ENCODE peak calls at places on chromosome 18, in seven cellular contexts. One of them, this sample, is unnamed. For H3K4me1, the result is how much of the 10 kb centered on the place peaks cover.

GRCh38 chr18:36819621-36820020 is 9.2 kb downstream of the TPGS2 start:
- DNase-seq in IMR-90: no peak
- DNase-seq in neuronal stem cell: no peak
- DNase-seq in H9: no peak
- DNase-seq in trophoblast cell: no peak
- DNase-seq in H1: no peak
- DNase-seq in mesenchymal stem cell: no peak
- DNase-seq in this sample: no peak

GRCh38 chr18:61333746-61334490 is 688 bp downstream of the CDH20 start:
- DNase-seq in IMR-90: no peak
- DNase-seq in neuronal stem cell: peak
- DNase-seq in H9: peak
- DNase-seq in trophoblast cell: no peak
- DNase-seq in H1: no peak
- DNase-seq in mesenchymal stem cell: peak
- DNase-seq in this sample: peak

GRCh38 chr18:46071894-46072867 is at the start of gene PSTPIP2:
- DNase-seq in IMR-90: peak
- DNase-seq in neuronal stem cell: peak
- DNase-seq in H9: peak
- DNase-seq in trophoblast cell: peak
- DNase-seq in H1: no peak
- DNase-seq in mesenchymal stem cell: peak
- DNase-seq in this sample: peak

GRCh38 chr18:9362869-9363268 is 28.3 kb downstream of the TWSG1 start:
- DNase-seq in IMR-90: no peak
- DNase-seq in neuronal stem cell: no peak
- DNase-seq in H9: no peak
- DNase-seq in trophoblast cell: peak
- DNase-seq in H1: no peak
- DNase-seq in mesenchymal stem cell: no peak
- DNase-seq in this sample: peak

GRCh38 chr18:49795612-49796552 is 17.5 kb downstream of the ACAA2 start:
- DNase-seq in IMR-90: peak
- DNase-seq in neuronal stem cell: no peak
- DNase-seq in H9: no peak
- DNase-seq in trophoblast cell: no peak
- DNase-seq in H1: no peak
- DNase-seq in mesenchymal stem cell: peak
- DNase-seq in this sample: no peak

GRCh38 chr18:75478996-75479870 is 51.7 kb upstream of the SMIM21 start:
- DNase-seq in IMR-90: peak
- DNase-seq in neuronal stem cell: peak
- DNase-seq in H9: no peak
- DNase-seq in trophoblast cell: no peak
- DNase-seq in H1: no peak
- DNase-seq in mesenchymal stem cell: peak
- DNase-seq in this sample: peak

GRCh38 chr18:37484893-37485834 is 80.4 kb downstream of the CELF4 start:
- DNase-seq in IMR-90: peak
- DNase-seq in neuronal stem cell: peak
- DNase-seq in H9: peak
- DNase-seq in trophoblast cell: peak
- DNase-seq in H1: peak
- DNase-seq in mesenchymal stem cell: peak
- DNase-seq in this sample: peak

GRCh38 chr18:38262666-38263065 is 697.1 kb upstream of the CELF4 start:
- DNase-seq in IMR-90: no peak
- DNase-seq in neuronal stem cell: no peak
- DNase-seq in H9: no peak
- DNase-seq in trophoblast cell: no peak
- DNase-seq in H1: no peak
- DNase-seq in mesenchymal stem cell: no peak
- DNase-seq in this sample: no peak

GRCh38 chr18:23307567-23308295 is 145.4 kb upstream of the RIOK3 start:
- DNase-seq in IMR-90: peak
- DNase-seq in neuronal stem cell: no peak
- DNase-seq in H9: no peak
- DNase-seq in trophoblast cell: peak
- DNase-seq in H1: no peak
- DNase-seq in mesenchymal stem cell: peak
- DNase-seq in this sample: no peak

GRCh38 chr18:3885209-3885792 is 435.3 kb downstream of the TGIF1 start:
- DNase-seq in IMR-90: no peak
- DNase-seq in neuronal stem cell: no peak
- DNase-seq in H9: no peak
- DNase-seq in trophoblast cell: no peak
- DNase-seq in H1: no peak
- DNase-seq in mesenchymal stem cell: no peak
- DNase-seq in this sample: peak

GRCh38 chr18:8704361-8705279 is 736 bp upstream of the MTCL1 start:
- DNase-seq in IMR-90: peak
- DNase-seq in neuronal stem cell: peak
- DNase-seq in H9: peak
- DNase-seq in trophoblast cell: peak
- DNase-seq in H1: no peak
- DNase-seq in mesenchymal stem cell: peak
- DNase-seq in this sample: peak

GRCh38 chr18:61470111-61470673 is 137.0 kb downstream of the CDH20 start:
- DNase-seq in IMR-90: no peak
- DNase-seq in neuronal stem cell: peak
- DNase-seq in H9: no peak
- DNase-seq in trophoblast cell: no peak
- DNase-seq in H1: no peak
- DNase-seq in mesenchymal stem cell: no peak
- DNase-seq in this sample: no peak

GRCh38 chr18:30177056-30177455 is 865.5 kb downstream of the DSC3 start:
- DNase-seq in IMR-90: no peak
- DNase-seq in neuronal stem cell: no peak
- DNase-seq in H9: no peak
- DNase-seq in trophoblast cell: peak
- DNase-seq in H1: no peak
- DNase-seq in mesenchymal stem cell: peak
- DNase-seq in this sample: peak

GRCh38 chr18:30512872-30513271 is 529.7 kb downstream of the DSC3 start:
- DNase-seq in IMR-90: no peak
- DNase-seq in neuronal stem cell: no peak
- DNase-seq in H9: no peak
- DNase-seq in trophoblast cell: no peak
- DNase-seq in H1: no peak
- DNase-seq in mesenchymal stem cell: no peak
- DNase-seq in this sample: no peak

GRCh38 chr18:73707035-73707434 is 440.6 kb downstream of the FBXO15 start:
- DNase-seq in IMR-90: peak
- DNase-seq in neuronal stem cell: no peak
- DNase-seq in H9: no peak
- DNase-seq in trophoblast cell: no peak
- DNase-seq in H1: no peak
- DNase-seq in mesenchymal stem cell: peak
- DNase-seq in this sample: no peak

GRCh38 chr18:6561029-6561861 is 146.5 kb upstream of the L3MBTL4 start:
- DNase-seq in IMR-90: peak
- DNase-seq in neuronal stem cell: no peak
- DNase-seq in H9: no peak
- DNase-seq in trophoblast cell: peak
- DNase-seq in H1: no peak
- DNase-seq in mesenchymal stem cell: peak
- DNase-seq in this sample: peak

GRCh38 chr18:8097942-8098341 is 511.3 kb upstream of the RAB12 start:
- DNase-seq in IMR-90: no peak
- DNase-seq in neuronal stem cell: no peak
- DNase-seq in H9: no peak
- DNase-seq in trophoblast cell: no peak
- DNase-seq in H1: no peak
- DNase-seq in mesenchymal stem cell: no peak
- DNase-seq in this sample: no peak

GRCh38 chr18:37332764-37333420 is 232.7 kb downstream of the CELF4 start:
- DNase-seq in IMR-90: no peak
- DNase-seq in neuronal stem cell: no peak
- DNase-seq in H9: no peak
- DNase-seq in trophoblast cell: no peak
- DNase-seq in H1: no peak
- DNase-seq in mesenchymal stem cell: no peak
- DNase-seq in this sample: no peak

GRCh38 chr18:48455555-48456478 is 46.6 kb upstream of the ZBTB7C start:
- DNase-seq in IMR-90: peak
- DNase-seq in neuronal stem cell: no peak
- DNase-seq in H9: no peak
- DNase-seq in trophoblast cell: no peak
- DNase-seq in H1: no peak
- DNase-seq in mesenchymal stem cell: peak
- DNase-seq in this sample: no peak

GRCh38 chr18:77980275-77980674 is 730.6 kb downstream of the GALR1 start:
- DNase-seq in IMR-90: no peak
- DNase-seq in neuronal stem cell: no peak
- DNase-seq in H9: no peak
- DNase-seq in trophoblast cell: no peak
- DNase-seq in H1: no peak
- DNase-seq in mesenchymal stem cell: no peak
- DNase-seq in this sample: no peak
- H2BK5ac ChIP-seq in IMR-90: no peak
- H2BK5ac ChIP-seq in neuronal stem cell: no peak
- H2BK5ac ChIP-seq in H9: no peak
- H2BK5ac ChIP-seq in trophoblast cell: no peak
- H2BK5ac ChIP-seq in H1: no peak
- H2BK5ac ChIP-seq in mesenchymal stem cell: no peak
- H2BK5ac ChIP-seq in this sample: no peak

DNA sequence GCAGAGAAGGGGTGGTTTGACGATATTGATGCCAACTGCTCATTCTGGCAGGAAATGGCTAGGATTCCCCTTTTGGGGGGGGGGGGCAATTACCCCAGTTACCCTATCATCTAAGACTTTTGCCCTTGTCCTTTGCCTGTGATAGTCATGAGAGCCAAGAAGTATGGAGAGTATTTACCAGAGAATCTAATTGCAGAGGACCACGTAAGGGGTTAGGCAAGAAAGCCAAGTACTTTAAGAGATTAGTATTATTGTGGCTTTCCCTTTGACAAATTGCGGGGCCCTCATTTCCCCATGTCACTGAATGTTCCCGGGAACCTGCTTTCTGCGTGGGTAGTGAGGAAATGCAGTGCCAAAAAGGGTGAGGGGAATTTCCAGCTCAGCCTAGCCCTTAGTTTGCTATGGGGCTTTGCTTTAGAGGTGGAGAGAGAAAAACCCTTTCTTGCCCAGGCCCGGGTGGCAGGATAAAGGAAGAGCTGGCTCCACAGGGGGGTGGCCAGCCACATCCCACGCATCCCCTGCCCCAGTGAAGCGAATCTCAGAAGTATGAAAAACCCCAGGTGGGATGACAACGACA is 1.5 kb downstream of the AQP4 start:
- DNase-seq in IMR-90: no peak
- DNase-seq in neuronal stem cell: no peak
- DNase-seq in H9: no peak
- DNase-seq in trophoblast cell: no peak
- DNase-seq in H1: no peak
- DNase-seq in mesenchymal stem cell: no peak
- DNase-seq in this sample: no peak
- H3K4me1 ChIP-seq in IMR-90: under half
- H3K4me1 ChIP-seq in neuronal stem cell: under half
- H3K4me1 ChIP-seq in H9: under half
- H3K4me1 ChIP-seq in trophoblast cell: under half
- H3K4me1 ChIP-seq in H1: under half
- H3K4me1 ChIP-seq in mesenchymal stem cell: under half
- H3K4me1 ChIP-seq in this sample: under half

GRCh38 chr18:54774423-54774822 is 53.9 kb upstream of the RAB27B start:
- DNase-seq in IMR-90: peak
- DNase-seq in neuronal stem cell: no peak
- DNase-seq in H9: no peak
- DNase-seq in trophoblast cell: no peak
- DNase-seq in H1: no peak
- DNase-seq in mesenchymal stem cell: peak
- DNase-seq in this sample: no peak
- H2BK5ac ChIP-seq in IMR-90: peak
- H2BK5ac ChIP-seq in neuronal stem cell: no peak
- H2BK5ac ChIP-seq in H9: no peak
- H2BK5ac ChIP-seq in trophoblast cell: no peak
- H2BK5ac ChIP-seq in H1: no peak
- H2BK5ac ChIP-seq in mesenchymal stem cell: no peak
- H2BK5ac ChIP-seq in this sample: no peak

DNA sequence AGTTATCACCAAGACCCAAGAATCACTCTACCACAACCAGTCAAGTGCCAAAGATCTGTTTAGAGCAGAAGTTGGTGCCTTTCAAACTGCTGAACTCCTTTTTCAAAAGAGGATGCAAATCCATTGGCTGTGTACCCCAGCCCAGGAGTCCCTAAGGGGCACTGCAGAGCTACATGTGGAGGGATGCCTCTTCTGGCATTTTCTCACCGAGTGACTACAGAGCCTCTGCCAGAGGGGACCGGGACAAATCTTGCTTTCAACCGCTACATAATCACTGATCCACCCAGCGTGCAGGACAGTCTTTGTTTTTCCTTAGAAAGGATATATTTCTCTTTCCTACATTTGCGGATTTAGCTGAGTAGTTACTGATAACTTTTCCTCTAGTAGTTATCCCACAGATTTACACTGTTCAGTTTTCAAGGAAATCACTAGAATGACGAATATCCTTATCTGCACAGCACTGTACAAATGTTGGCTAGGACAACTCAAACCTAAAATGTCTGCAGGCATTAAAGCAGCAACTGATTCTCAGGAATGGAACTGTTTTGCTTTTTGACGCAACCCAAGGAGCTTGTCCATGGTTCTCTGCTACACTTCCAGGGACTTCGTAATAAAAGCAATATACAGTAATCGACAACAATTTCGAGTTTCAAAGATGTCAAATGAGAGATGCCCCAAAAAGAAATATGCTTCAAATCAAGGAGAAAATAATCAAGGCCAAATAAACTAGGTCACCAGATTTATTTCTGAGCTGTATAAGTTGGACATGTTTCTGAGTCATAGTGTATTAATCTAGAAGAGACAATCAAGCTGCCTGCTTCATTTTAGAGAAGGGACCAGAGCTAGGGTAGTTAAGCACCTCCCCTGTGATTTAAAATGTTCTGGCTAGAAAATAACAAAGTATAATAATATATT is 24.1 kb downstream of the EPB41L3 start:
- DNase-seq in IMR-90: peak
- DNase-seq in neuronal stem cell: no peak
- DNase-seq in H9: no peak
- DNase-seq in trophoblast cell: no peak
- DNase-seq in H1: no peak
- DNase-seq in mesenchymal stem cell: no peak
- DNase-seq in this sample: no peak
- H3K4me1 ChIP-seq in IMR-90: under half
- H3K4me1 ChIP-seq in neuronal stem cell: under half
- H3K4me1 ChIP-seq in H9: under half
- H3K4me1 ChIP-seq in trophoblast cell: under half
- H3K4me1 ChIP-seq in H1: under half
- H3K4me1 ChIP-seq in mesenchymal stem cell: under half
- H3K4me1 ChIP-seq in this sample: under half